ENCODE peak calls at places on chromosomes 11 and 22, in eight cellular contexts. U is A549, I is sigmoid colon, K is stomach, R is transverse colon, C is H1, Q is suprapubic skin, O is tibial nerve. T is an unnamed sample.

GRCh38 chr11:44466531-44467179 is 98.8 kb upstream of the CD82 start:
- DNase-seq in U (no peak), I (no peak), K (no peak), R (no peak), C (no peak), Q (no peak), O (no peak), T (no peak)

GRCh38 chr22:20403779-20404140 is 9.8 kb downstream of the ZNF74 start:
- DNase-seq in U (no peak), I (no peak), K (no peak), R (no peak), C (no peak), Q (no peak), O (no peak), T (no peak)

GRCh38 chr11:15690326-15690725 is 575.6 kb downstream of the INSC start:
- DNase-seq in U (no peak), I (no peak), K (no peak), R (no peak), C (no peak), Q (no peak), O (no peak), T (no peak)

GRCh38 chr11:133829566-133829965 is 15.7 kb downstream of the SPATA19 start:
- DNase-seq in U (no peak), I (no peak), K (no peak), R (no peak), C (peak; percentile 19), Q (no peak), O (no peak), T (no peak)

GRCh38 chr22:19843107-19843856 is 11.4 kb downstream of the GNB1L start:
- DNase-seq in U (no peak), I (peak; percentile 46), K (peak; percentile 48), R (no peak), C (no peak), Q (no peak), O (no peak), T (no peak)

GRCh38 chr11:65381721-65382035 is 768 bp downstream of the SLC25A45 start:
- DNase-seq in U (no peak), I (no peak), K (no peak), R (no peak), C (no peak), Q (no peak), O (peak; percentile 33), T (no peak)

GRCh38 chr11:34459507-34460162 is 20.9 kb downstream of the CAT start:
- DNase-seq in U (no peak), I (no peak), K (no peak), R (no peak), C (no peak), Q (no peak), O (no peak), T (no peak)

GRCh38 chr11:119181677-119182412 is 3.4 kb upstream of the NHERF4 start:
- DNase-seq in U (no peak), I (no peak), K (no peak), R (no peak), C (no peak), Q (no peak), O (no peak), T (no peak)

GRCh38 chr11:46367244-46367915 is 14.1 kb upstream of the MDK start:
- DNase-seq in U (peak; percentile 46), I (peak; percentile 86), K (peak; percentile 78), R (peak; percentile 72), C (peak; percentile 95), Q (no peak), O (peak; percentile 59), T (peak; percentile 80)

GRCh38 chr11:1041149-1041467 is 4.6 kb upstream of the MUC6 start:
- DNase-seq in U (no peak), I (no peak), K (no peak), R (no peak), C (no peak), Q (no peak), O (no peak), T (no peak)

GRCh38 chr22:27800250-27801131 is 1.1 kb downstream of the MN1 start:
- DNase-seq in U (no peak), I (no peak), K (no peak), R (no peak), C (no peak), Q (no peak), O (no peak), T (no peak)

GRCh38 chr11:36403661-36404060 is 106.4 kb downstream of the TRAF6 start:
- DNase-seq in U (no peak), I (no peak), K (no peak), R (no peak), C (no peak), Q (no peak), O (no peak), T (no peak)

GRCh38 chr11:16070573-16070972 is 285.8 kb downstream of the SOX6 start:
- DNase-seq in U (no peak), I (no peak), K (no peak), R (no peak), C (no peak), Q (no peak), O (no peak), T (no peak)

DNA sequence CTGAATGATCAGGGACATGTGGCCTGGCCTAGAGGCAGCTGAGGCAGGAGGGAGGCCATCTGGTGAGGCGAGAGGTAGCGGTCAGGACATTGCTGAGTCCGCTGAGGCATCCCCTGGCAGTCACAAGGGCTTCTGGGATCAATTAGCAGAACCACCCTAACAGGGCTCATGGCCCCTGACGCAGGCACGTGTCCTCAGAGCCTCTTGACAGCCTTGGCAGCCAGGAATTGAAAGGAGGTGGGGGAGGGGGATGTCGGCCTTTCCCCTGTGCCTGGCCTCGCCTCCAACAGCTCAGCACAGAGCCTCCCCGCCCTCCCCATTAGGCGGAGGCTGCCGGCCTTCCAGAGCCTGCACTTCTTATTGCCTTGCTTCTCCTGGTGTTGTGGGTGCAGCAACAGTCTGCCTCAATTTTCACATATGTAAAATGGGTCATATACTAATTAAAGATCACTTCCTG is 55.5 kb downstream of the NFAM1 start:
- DNase-seq in U (no peak), I (peak; percentile 92), K (peak; percentile 29), R (peak; percentile 58), C (no peak), Q (peak; percentile 96), O (peak; percentile 72), T (peak; percentile 44)
- TF ChIP-seq EP300 in U (no peak), I (no peak), K (no peak), R (no peak), C (no peak), Q (no peak), O (peak; percentile 47), T (no peak)

GRCh38 chr11:31810779-31811647 is at the start of gene PAX6:
- DNase-seq in U (peak; percentile 66), I (peak; percentile 60), K (no peak), R (peak; percentile 22), C (peak; percentile 87), Q (no peak), O (no peak), T (no peak)

GRCh38 chr11:31809543-31809856 is 1.6 kb downstream of the PAX6 start:
- DNase-seq in U (no peak), I (no peak), K (no peak), R (no peak), C (no peak), Q (no peak), O (no peak), T (no peak)

GRCh38 chr11:31808268-31808667 is 2.9 kb downstream of the PAX6 start:
- DNase-seq in U (no peak), I (no peak), K (no peak), R (no peak), C (peak; percentile 50), Q (no peak), O (no peak), T (no peak)

GRCh38 chr11:31808721-31809542 is 2.2 kb downstream of the PAX6 start:
- DNase-seq in U (no peak), I (no peak), K (no peak), R (no peak), C (peak; percentile 49), Q (no peak), O (no peak), T (no peak)

DNA sequence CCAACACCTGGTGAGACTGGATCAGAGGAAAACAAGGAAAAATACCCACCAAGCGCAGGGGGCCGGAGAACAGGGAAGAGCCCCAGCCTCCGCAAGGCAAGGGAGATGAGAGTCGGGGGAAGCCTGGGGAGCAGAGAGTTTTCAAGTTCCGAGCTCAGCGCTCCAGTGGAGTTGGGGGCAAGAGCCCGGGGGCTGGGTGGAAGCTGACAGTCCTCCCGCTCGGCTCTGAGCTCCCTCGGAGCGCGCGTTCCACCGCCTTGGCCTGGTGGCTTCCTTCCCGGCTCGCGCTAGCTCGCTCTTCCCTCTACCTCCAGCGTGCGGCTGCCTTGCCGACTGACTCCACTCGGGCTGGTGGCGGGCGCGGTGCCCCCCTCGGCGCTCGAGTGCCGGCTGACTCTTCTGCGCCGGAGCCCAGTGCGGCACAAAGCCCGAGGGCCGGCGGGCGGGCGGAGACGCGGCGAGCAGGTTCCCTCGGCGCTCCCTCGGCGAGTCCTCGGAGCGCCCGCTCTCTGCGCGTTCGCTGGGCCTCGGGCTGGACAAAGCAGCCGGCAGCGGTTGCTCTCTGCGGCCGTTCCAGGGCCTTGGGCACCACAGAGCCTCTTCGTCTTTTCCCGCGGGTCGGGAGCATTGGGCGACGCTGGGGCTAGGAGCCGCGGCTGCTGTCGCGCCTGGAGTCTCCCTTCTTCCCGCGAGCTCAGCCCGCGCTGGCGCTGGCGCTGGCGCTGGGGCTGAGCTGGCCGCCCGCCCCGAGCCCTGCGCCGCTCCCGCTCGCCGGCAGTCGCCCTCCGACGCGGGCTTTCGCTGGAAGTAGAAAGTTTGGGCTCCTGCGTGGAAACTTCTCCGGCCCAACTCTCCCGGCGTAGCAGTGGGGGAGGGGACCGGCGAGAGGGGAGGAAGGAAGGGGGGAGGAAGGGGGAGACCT is 1.0 kb downstream of the PAX6 start:
- DNase-seq in U (peak; percentile 44), I (peak; percentile 61), K (no peak), R (no peak), C (peak; percentile 78), Q (no peak), O (no peak), T (no peak)
- TF ChIP-seq POLR2A in U (no peak), I (no peak), K (no peak), R (no peak), C (no peak), Q (no peak), O (no peak), T (no peak)

GRCh38 chr11:115206365-115207022 is 297.7 kb downstream of the CADM1 start:
- DNase-seq in U (no peak), I (no peak), K (no peak), R (no peak), C (no peak), Q (no peak), O (no peak), T (no peak)
- TF ChIP-seq EP300 in U (no peak), I (no peak), K (no peak), R (no peak), C (no peak), Q (no peak), O (no peak), T (no peak)

GRCh38 chr11:86067230-86068137 is 1.4 kb downstream of the PICALM start:
- DNase-seq in U (no peak), I (no peak), K (no peak), R (no peak), C (no peak), Q (no peak), O (no peak), T (no peak)

GRCh38 chr11:86070435-86071056 is 1.7 kb upstream of the PICALM start:
- DNase-seq in U (no peak), I (no peak), K (no peak), R (no peak), C (no peak), Q (no peak), O (no peak), T (no peak)

GRCh38 chr11:86068951-86069407 is at the start of gene PICALM:
- DNase-seq in U (peak; percentile 98), I (peak; percentile 99), K (peak; percentile 97), R (peak; percentile 98), C (peak; percentile 97), Q (peak; percentile 98), O (peak; percentile 97), T (peak; percentile 97)

GRCh38 chr11:86068138-86068861 is 584 bp downstream of the PICALM start:
- DNase-seq in U (peak; percentile 33), I (peak; percentile 79), K (peak; percentile 32), R (peak; percentile 41), C (peak; percentile 68), Q (peak; percentile 69), O (peak; percentile 19), T (no peak)

GRCh38 chr11:86069408-86070086 is 663 bp upstream of the PICALM start:
- DNase-seq in U (peak; percentile 86), I (peak; percentile 67), K (no peak), R (peak; percentile 26), C (no peak), Q (no peak), O (no peak), T (no peak)
- TF ChIP-seq POLR2A in U (peak; percentile 50), I (no peak), K (no peak), R (peak; percentile 44), C (no peak), Q (no peak), O (no peak), T (no peak)